ENCODE peak calls at places on chromosomes 4 and X, in seven cellular contexts. C is stimulated activated CD4-positive, alpha-beta T cell treated with anti-CD3 and anti-CD28 coated beads, Interleukin-15, amount 100 ng/mL, for 1 hour; K is activated CD4-positive, alpha-beta T cell treated with anti-CD3 and anti-CD28 coated beads for 24 hours; I is posterior cingulate gyrus; S is AG09309; B is GM13976; L is ecto neural progenitor cell. O is an unnamed sample.

GRCh38 chr4:43763029-43763610 is 685.5 kb downstream of the KCTD8 start:
- DNase-seq in L (no peak), I (peak), S (no peak), K (no peak), B (no peak), C (no peak), O (no peak)

GRCh38 chr4:6986067-6986780 is 56.9 kb upstream of the TADA2B start:
- DNase-seq in C (no peak), L (no peak), I (peak), K (no peak), B (no peak), S (no peak), O (no peak)

GRCh38 chr4:52266537-52267137 is 215.5 kb downstream of the SPATA18 start:
- DNase-seq in B (no peak), S (no peak), I (no peak), K (no peak), C (no peak), L (no peak), O (no peak)

GRCh38 chrX:154458116-154458953 is at the start of gene PLXNA3:
- DNase-seq in I (no peak), C (peak), B (peak), L (peak), K (peak), S (no peak), O (peak)

GRCh38 chr4:169854090-169854489 is 96.3 kb upstream of the HPF1 start:
- DNase-seq in I (no peak), S (no peak), B (no peak), C (no peak), K (no peak), L (no peak), O (no peak)

GRCh38 chrX:37047776-37048175 is 39.6 kb downstream of the FAM47C start:
- DNase-seq in B (no peak), L (no peak), K (no peak), C (no peak), I (no peak), S (no peak), O (no peak)

GRCh38 chr4:84966382-84967291 is at the start of gene WDFY3:
- DNase-seq in L (peak), B (peak), C (no peak), I (peak), S (peak), K (peak), O (peak)

GRCh38 chr4:105934381-105934780 is 39.1 kb downstream of the NPNT start:
- DNase-seq in L (no peak), S (no peak), B (no peak), K (no peak), I (no peak), C (no peak), O (no peak)

GRCh38 chrX:39653656-39654055 is 444.1 kb downstream of the BCOR start:
- DNase-seq in K (no peak), C (no peak), L (peak), S (no peak), I (peak), B (no peak), O (peak)

GRCh38 chr4:108172780-108173598 is 4.3 kb upstream of the LEF1 start:
- DNase-seq in S (no peak), B (peak), I (no peak), C (peak), K (peak), L (peak), O (no peak)

GRCh38 chr4:158850800-158851644 is 82.2 kb downstream of the FNIP2 start:
- DNase-seq in K (no peak), L (no peak), I (no peak), B (peak), C (no peak), S (peak), O (no peak)